ENCODE peak calls at places on chromosome 7, in nine cellular contexts. C is sigmoid colon, I is body of pancreas, P is heart right ventricle, Q is mammary epithelial cell, M is GM10248, G is hepatocyte, D is WTC11, U is AG04450. W is an unnamed sample.

GRCh38 chr7:84647797-84648762 is 453.5 kb upstream of the SEMA3A start:
- DNase-seq in Q (no peak), U (peak), D (no peak), C (no peak), G (no peak), M (no peak), P (no peak), I (no peak), W (no peak)

GRCh38 chr7:134946260-134946659 is 40.0 kb upstream of the AGBL3 start:
- DNase-seq in Q (no peak), I (no peak), G (no peak), U (no peak), D (no peak), M (no peak), P (no peak), C (no peak), W (no peak)

GRCh38 chr7:157464971-157465481 is 128.2 kb downstream of the DNAJB6 start:
- DNase-seq in D (no peak), U (no peak), C (peak), M (no peak), Q (no peak), I (no peak), P (no peak), G (no peak), W (no peak)

GRCh38 chr7:11753441-11753840 is 78.6 kb downstream of the THSD7A start:
- DNase-seq in Q (no peak), C (no peak), I (no peak), U (no peak), D (no peak), G (no peak), P (no peak), M (no peak), W (no peak)

GRCh38 chr7:156772725-156773124 is 120.3 kb downstream of the LMBR1 start:
- DNase-seq in G (no peak), Q (no peak), C (no peak), D (no peak), P (no peak), M (no peak), I (no peak), U (no peak), W (no peak)

GRCh38 chr7:123210986-123211385 is 11.2 kb upstream of the SLC13A1 start:
- DNase-seq in C (no peak), I (no peak), P (no peak), U (no peak), G (no peak), M (no peak), D (no peak), Q (no peak), W (no peak)

GRCh38 chr7:120052884-120053382 is 220.0 kb upstream of the KCND2 start:
- DNase-seq in Q (peak), U (peak), M (no peak), G (peak), P (peak), C (peak), D (no peak), I (no peak), W (no peak)

GRCh38 chr7:45978010-45978681 is 57.1 kb upstream of the IGFBP3 start:
- DNase-seq in M (peak), Q (peak), C (no peak), P (no peak), D (no peak), G (peak), I (peak), U (peak), W (no peak)

GRCh38 chr7:128876978-128877755 is 14.5 kb downstream of the ATP6V1F start:
- DNase-seq in M (no peak), Q (no peak), G (no peak), C (peak), P (no peak), U (no peak), D (peak), I (no peak), W (no peak)

GRCh38 chr7:39644170-39644569 is 20.8 kb downstream of the RALA start:
- DNase-seq in P (no peak), C (no peak), M (no peak), D (no peak), I (no peak), Q (peak), G (no peak), U (no peak), W (no peak)

GRCh38 chr7:102412548-102412947 is 16.4 kb downstream of the PRKRIP1 start:
- DNase-seq in Q (no peak), M (no peak), P (peak), C (no peak), U (no peak), D (peak), I (no peak), G (no peak), W (no peak)

GRCh38 chr7:151631968-151632749 is 112.5 kb upstream of the RHEB start:
- DNase-seq in M (peak), D (peak), C (peak), I (peak), G (peak), Q (peak), P (peak), U (peak), W (peak)

GRCh38 chr7:3463696-3464095 is 162.6 kb downstream of the SDK1 start:
- DNase-seq in U (no peak), Q (no peak), I (no peak), C (no peak), P (no peak), D (no peak), G (no peak), M (no peak), W (no peak)

GRCh38 chr7:158093156-158093796 is 494.3 kb downstream of the PTPRN2 start:
- DNase-seq in I (no peak), C (peak), D (no peak), M (no peak), U (no peak), Q (no peak), P (no peak), G (no peak), W (no peak)

GRCh38 chr7:105305633-105306032 is 83.1 kb downstream of the SRPK2 start:
- DNase-seq in G (no peak), P (no peak), Q (no peak), U (no peak), I (no peak), C (no peak), M (no peak), D (no peak), W (no peak)

GRCh38 chr7:148856891-148857290 is 27.2 kb downstream of the EZH2 start:
- DNase-seq in U (no peak), D (no peak), M (peak), G (no peak), Q (peak), C (no peak), I (no peak), P (no peak), W (no peak)

GRCh38 chr7:100711369-100711768 is 5.4 kb downstream of the POP7 start:
- DNase-seq in P (no peak), G (no peak), M (no peak), U (no peak), I (no peak), D (no peak), C (no peak), Q (no peak), W (no peak)

GRCh38 chr7:105019269-105019668 is 5.3 kb downstream of the KMT2E start:
- DNase-seq in U (no peak), C (no peak), D (no peak), M (no peak), Q (no peak), I (no peak), P (no peak), G (no peak), W (no peak)

GRCh38 chr7:43057151-43057550 is 55.3 kb upstream of the HECW1 start:
- DNase-seq in P (no peak), I (no peak), G (no peak), U (no peak), D (no peak), Q (no peak), C (no peak), M (no peak), W (no peak)

GRCh38 chr7:47520408-47520807 is 61.5 kb downstream of the TNS3 start:
- DNase-seq in I (no peak), U (peak), G (no peak), Q (no peak), C (peak), M (no peak), D (no peak), P (no peak), W (no peak)

GRCh38 chr7:158549176-158549833 is 38.3 kb downstream of the PTPRN2 start:
- DNase-seq in C (no peak), Q (no peak), G (no peak), P (peak), D (peak), I (no peak), U (no peak), M (no peak), W (no peak)

GRCh38 chr7:133053321-133053891 is 28.5 kb downstream of the CHCHD3 start:
- DNase-seq in G (no peak), C (peak), D (no peak), U (peak), I (no peak), P (no peak), M (peak), Q (peak), W (no peak)

GRCh38 chr7:70736715-70737460 is 395.1 kb upstream of the GALNT17 start:
- DNase-seq in I (no peak), U (peak), D (no peak), M (no peak), C (no peak), P (no peak), Q (peak), G (no peak), W (no peak)

GRCh38 chr7:15862781-15863165 is 176.3 kb upstream of the MEOX2 start:
- DNase-seq in G (no peak), P (no peak), Q (no peak), U (no peak), M (no peak), D (no peak), I (no peak), C (no peak), W (no peak)

GRCh38 chr7:110090113-110090820 is 1000.7 kb upstream of the LRRN3 start:
- DNase-seq in C (no peak), Q (peak), U (no peak), D (no peak), I (no peak), P (no peak), G (peak), M (peak), W (no peak)

GRCh38 chr7:24972991-24973390 is 7.0 kb downstream of the OSBPL3 start:
- DNase-seq in I (no peak), G (no peak), M (no peak), D (no peak), C (no peak), P (no peak), U (peak), Q (peak), W (no peak)

GRCh38 chr7:138785587-138786437 is 12.0 kb upstream of the TMEM213 start:
- DNase-seq in P (no peak), D (no peak), C (no peak), U (no peak), I (no peak), G (no peak), M (no peak), Q (peak), W (no peak)

GRCh38 chr7:142855401-142855743 is 496 bp downstream of the EPHB6 start:
- DNase-seq in G (no peak), C (no peak), Q (no peak), D (no peak), P (no peak), I (no peak), M (no peak), U (no peak), W (no peak)
- TF ChIP-seq CTCF in G (peak), C (no peak), Q (no peak), D (no peak), P (no peak), I (no peak), M (no peak), U (no peak), W (no peak)

GRCh38 chr7:86818903-86819302 is 175.2 kb downstream of the GRM3 start:
- DNase-seq in M (no peak), C (no peak), Q (no peak), P (no peak), D (no peak), G (no peak), U (no peak), I (no peak), W (no peak)

GRCh38 chr7:86815556-86815955 is 171.8 kb downstream of the GRM3 start:
- DNase-seq in Q (no peak), U (no peak), G (no peak), D (no peak), C (no peak), I (no peak), M (no peak), P (no peak), W (no peak)

DNA sequence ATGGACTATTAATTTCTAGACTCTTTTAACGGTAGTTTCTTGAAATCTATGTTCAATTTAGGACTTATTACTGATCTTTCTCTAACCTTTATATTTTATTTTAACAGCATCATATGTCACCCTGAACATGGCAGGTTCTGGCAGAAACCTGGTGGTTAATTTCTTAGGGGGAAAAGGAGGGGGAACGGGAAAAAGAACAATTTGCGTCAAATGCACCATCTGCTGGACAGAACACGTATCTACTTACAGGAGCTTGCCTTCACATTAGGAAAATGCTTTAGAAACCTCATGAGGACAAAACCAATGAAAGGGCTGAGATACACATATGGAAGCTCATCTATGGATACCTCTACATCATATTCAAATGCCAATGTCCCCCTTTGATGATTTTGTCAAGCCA is 171.3 kb downstream of the GRM3 start:
- DNase-seq in M (no peak), P (no peak), D (peak), I (no peak), Q (no peak), G (peak), U (no peak), C (no peak), W (no peak)
- TF ChIP-seq CTCF in M (peak), P (no peak), D (peak), I (peak), Q (peak), G (peak), U (peak), C (no peak), W (peak)

DNA sequence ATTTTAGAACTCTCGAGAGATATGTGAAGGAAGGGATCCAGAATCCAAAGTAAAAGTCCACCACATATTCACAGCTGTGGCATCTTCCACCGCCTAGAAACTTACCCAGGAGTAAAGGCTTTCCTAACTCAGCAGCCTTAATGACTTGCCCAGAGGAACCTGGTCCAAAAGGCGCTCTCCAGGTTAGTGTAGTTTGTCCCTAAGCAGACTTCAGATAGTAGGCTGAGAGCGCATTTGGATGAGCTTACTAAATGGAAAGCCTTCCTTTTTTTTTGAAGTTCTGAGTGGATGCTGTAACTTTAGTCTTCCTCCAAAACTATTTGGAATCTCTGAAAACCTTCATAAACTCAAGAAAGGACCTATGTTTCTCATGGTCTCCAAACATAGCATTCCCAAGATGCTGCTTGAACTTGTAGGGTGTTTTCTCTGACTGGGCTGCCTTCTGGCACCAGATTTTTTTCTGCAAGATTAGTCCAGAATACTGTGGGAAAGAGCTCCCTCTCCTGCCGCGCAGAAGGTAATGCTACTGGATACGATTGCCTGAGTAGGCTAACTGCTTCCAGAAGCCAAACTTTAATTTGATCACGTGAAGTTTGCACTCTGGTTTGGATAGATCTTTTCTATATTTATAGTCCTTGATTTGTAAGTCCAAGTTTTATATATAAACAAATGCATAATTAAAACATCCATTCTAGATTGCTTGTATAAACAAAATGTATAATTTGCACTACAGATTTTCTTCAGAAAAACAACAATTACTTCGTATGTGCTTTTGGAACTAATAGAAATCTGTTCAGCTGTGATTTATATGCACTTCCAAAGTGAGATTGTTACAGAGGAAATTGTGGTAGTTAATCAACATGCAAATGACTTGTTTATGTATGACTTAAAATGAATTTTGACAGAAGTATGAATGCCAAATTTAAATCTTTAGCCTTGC is 19.6 kb upstream of the GPR37 start:
- DNase-seq in D (peak), P (no peak), U (peak), Q (peak), G (peak), C (no peak), I (peak), M (peak), W (peak)
- TF ChIP-seq CTCF in D (peak), P (peak), U (peak), Q (peak), G (peak), C (peak), I (peak), M (peak), W (peak)

GRCh38 chr7:108455833-108456677 is at the start of gene NRCAM:
- DNase-seq in G (peak), U (no peak), C (no peak), D (peak), Q (peak), I (peak), M (peak), P (peak), W (peak)

GRCh38 chr7:108455524-108455832 is 758 bp downstream of the NRCAM start:
- DNase-seq in I (no peak), C (no peak), U (no peak), P (no peak), D (no peak), M (peak), Q (no peak), G (peak), W (no peak)

GRCh38 chr7:108454317-108454673 is 1.9 kb downstream of the NRCAM start:
- DNase-seq in I (no peak), P (no peak), Q (no peak), C (no peak), G (no peak), M (no peak), D (no peak), U (no peak), W (no peak)

GRCh38 chr7:108453320-108453719 is 2.9 kb downstream of the NRCAM start:
- DNase-seq in I (no peak), P (no peak), G (no peak), D (no peak), U (no peak), Q (no peak), C (no peak), M (no peak), W (no peak)

DNA sequence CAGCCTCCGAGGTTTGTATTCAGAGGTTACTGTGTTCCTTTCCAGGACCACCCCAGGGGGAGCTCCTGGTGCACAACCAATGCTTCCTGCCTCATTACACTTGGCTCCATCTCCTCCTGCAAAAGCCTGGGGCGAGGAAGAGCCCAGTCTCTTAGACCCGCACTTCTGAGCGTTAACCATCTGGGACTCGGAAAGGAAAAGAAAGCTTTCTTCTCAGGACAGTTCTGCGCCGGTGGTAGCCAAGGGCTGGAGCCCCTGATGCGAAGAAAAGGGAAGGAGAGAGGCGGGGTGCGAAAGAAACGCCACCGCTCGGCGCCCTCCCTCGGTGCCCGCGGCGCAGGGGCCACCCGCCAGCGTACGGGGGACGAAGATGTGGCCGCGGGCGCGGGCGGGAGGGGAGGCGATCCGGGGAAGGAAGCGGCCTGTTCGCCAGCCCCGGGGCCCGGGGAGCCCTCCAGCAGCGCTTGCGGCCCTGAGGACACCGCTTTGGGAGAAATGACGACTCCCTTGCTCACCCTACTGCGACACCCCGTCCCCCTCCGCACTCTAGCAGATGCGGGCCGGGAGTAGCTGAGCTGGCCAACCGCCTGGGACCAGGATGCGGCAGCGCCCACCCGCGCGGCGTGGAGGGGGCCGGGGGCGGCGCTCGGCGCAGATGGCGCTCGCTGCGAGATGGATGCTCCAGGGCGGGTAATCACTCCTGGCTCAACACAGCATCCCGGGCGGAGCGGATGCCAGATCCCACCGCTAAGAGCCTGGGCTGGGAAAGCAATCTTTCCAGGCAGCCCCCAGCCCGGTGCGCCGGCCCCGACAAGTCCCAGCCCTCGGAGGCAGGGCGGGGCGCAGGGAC is 1.3 kb downstream of the NRCAM start:
- DNase-seq in I (peak), G (peak), U (no peak), D (peak), P (no peak), C (no peak), M (peak), Q (peak), W (no peak)
- TF ChIP-seq CTCF in I (no peak), G (peak), U (no peak), D (no peak), P (no peak), C (no peak), M (no peak), Q (no peak), W (no peak)

GRCh38 chr7:32914186-32914585 is 22.6 kb upstream of the KBTBD2 start:
- DNase-seq in M (no peak), Q (no peak), I (no peak), C (no peak), U (no peak), G (no peak), P (no peak), D (no peak), W (no peak)
- TF ChIP-seq CTCF in M (no peak), Q (no peak), I (no peak), C (no peak), U (no peak), G (no peak), P (no peak), D (no peak), W (no peak)

GRCh38 chr7:28754027-28754426 is 204.1 kb downstream of the TRIL start:
- DNase-seq in U (no peak), I (no peak), P (no peak), C (no peak), M (peak), Q (peak), D (no peak), G (no peak), W (no peak)
- TF ChIP-seq CTCF in U (peak), I (no peak), P (no peak), C (no peak), M (no peak), Q (no peak), D (no peak), G (no peak), W (no peak)

GRCh38 chr7:108809356-108809755 is 239.7 kb downstream of the DNAJB9 start:
- DNase-seq in U (no peak), I (no peak), M (no peak), D (no peak), G (no peak), C (no peak), P (no peak), Q (no peak), W (no peak)

GRCh38 chr7:108818742-108819141 is 249.1 kb downstream of the DNAJB9 start:
- DNase-seq in I (no peak), P (no peak), Q (no peak), C (no peak), G (no peak), M (no peak), U (no peak), D (no peak), W (no peak)

GRCh38 chr7:108815815-108816214 is 246.1 kb downstream of the DNAJB9 start:
- DNase-seq in I (no peak), U (no peak), D (no peak), C (no peak), M (no peak), Q (no peak), G (no peak), P (no peak), W (no peak)

GRCh38 chr7:108808556-108808955 is 238.9 kb downstream of the DNAJB9 start:
- DNase-seq in U (no peak), C (no peak), Q (no peak), D (no peak), G (no peak), M (no peak), P (no peak), I (no peak), W (no peak)

GRCh38 chr7:108813247-108814014 is 243.8 kb downstream of the DNAJB9 start:
- DNase-seq in I (no peak), P (no peak), U (no peak), Q (no peak), M (no peak), C (no peak), D (no peak), G (no peak), W (no peak)
- TF ChIP-seq CTCF in I (no peak), P (no peak), U (no peak), Q (peak), M (no peak), C (no peak), D (no peak), G (no peak), W (no peak)

GRCh38 chr7:23105644-23106490 is at the start of gene KLHL7:
- DNase-seq in M (peak), D (peak), U (peak), P (peak), G (peak), I (peak), C (peak), Q (peak), W (peak)
- TF ChIP-seq CTCF in M (no peak), D (no peak), U (peak), P (no peak), G (peak), I (peak), C (no peak), Q (no peak), W (no peak)